ENCODE peak calls at places on chromosomes 11 and 22, in nine cellular contexts. One of them, this sample, is unnamed.

GRCh38 chr11:20374746-20375305 is 11.3 kb downstream of the HTATIP2 start:
- DNase-seq in IMR-90: peak
- DNase-seq in A549: no peak
- DNase-seq in left ventricle myocardium inferior: no peak
- DNase-seq in lung: no peak
- DNase-seq in RWPE1: no peak
- DNase-seq in endodermal cell: no peak
- DNase-seq in stomach: no peak
- DNase-seq in dorsolateral prefrontal cortex: no peak
- DNase-seq in this sample: no peak

GRCh38 chr11:111978028-111978771 is 41.1 kb downstream of the DIXDC1 start:
- DNase-seq in IMR-90: peak
- DNase-seq in A549: no peak
- DNase-seq in left ventricle myocardium inferior: peak
- DNase-seq in lung: no peak
- DNase-seq in RWPE1: peak
- DNase-seq in endodermal cell: peak
- DNase-seq in stomach: no peak
- DNase-seq in dorsolateral prefrontal cortex: peak
- DNase-seq in this sample: peak

GRCh38 chr11:133966924-133967598 is 10.3 kb upstream of the IGSF9B start:
- DNase-seq in IMR-90: no peak
- DNase-seq in A549: peak
- DNase-seq in left ventricle myocardium inferior: peak
- DNase-seq in lung: no peak
- DNase-seq in RWPE1: no peak
- DNase-seq in endodermal cell: peak
- DNase-seq in stomach: peak
- DNase-seq in dorsolateral prefrontal cortex: peak
- DNase-seq in this sample: peak

GRCh38 chr11:69297225-69297925 is 3.4 kb downstream of the MYEOV start:
- DNase-seq in IMR-90: peak
- DNase-seq in A549: peak
- DNase-seq in left ventricle myocardium inferior: peak
- DNase-seq in lung: peak
- DNase-seq in RWPE1: peak
- DNase-seq in endodermal cell: no peak
- DNase-seq in stomach: peak
- DNase-seq in dorsolateral prefrontal cortex: peak
- DNase-seq in this sample: no peak

GRCh38 chr11:117071344-117071787 is 26.9 kb downstream of the SIK3 start:
- DNase-seq in IMR-90: no peak
- DNase-seq in A549: peak
- DNase-seq in left ventricle myocardium inferior: no peak
- DNase-seq in lung: no peak
- DNase-seq in RWPE1: no peak
- DNase-seq in endodermal cell: no peak
- DNase-seq in stomach: peak
- DNase-seq in dorsolateral prefrontal cortex: peak
- DNase-seq in this sample: no peak

GRCh38 chr11:57214494-57214893 is 22.6 kb downstream of the APLNR start:
- DNase-seq in IMR-90: peak
- DNase-seq in A549: peak
- DNase-seq in left ventricle myocardium inferior: no peak
- DNase-seq in lung: no peak
- DNase-seq in RWPE1: peak
- DNase-seq in endodermal cell: no peak
- DNase-seq in stomach: no peak
- DNase-seq in dorsolateral prefrontal cortex: no peak
- DNase-seq in this sample: no peak

GRCh38 chr11:68314203-68314885 is 2.0 kb downstream of the LRP5 start:
- DNase-seq in IMR-90: no peak
- DNase-seq in A549: peak
- DNase-seq in left ventricle myocardium inferior: no peak
- DNase-seq in lung: no peak
- DNase-seq in RWPE1: no peak
- DNase-seq in endodermal cell: peak
- DNase-seq in stomach: no peak
- DNase-seq in dorsolateral prefrontal cortex: no peak
- DNase-seq in this sample: no peak

GRCh38 chr11:109208116-109208515 is 213.9 kb upstream of the C11orf87 start:
- DNase-seq in IMR-90: no peak
- DNase-seq in A549: no peak
- DNase-seq in left ventricle myocardium inferior: no peak
- DNase-seq in lung: no peak
- DNase-seq in RWPE1: no peak
- DNase-seq in endodermal cell: no peak
- DNase-seq in stomach: no peak
- DNase-seq in dorsolateral prefrontal cortex: no peak
- DNase-seq in this sample: no peak

GRCh38 chr11:95337175-95337957 is 106.4 kb upstream of the SESN3 start:
- DNase-seq in IMR-90: peak
- DNase-seq in A549: no peak
- DNase-seq in left ventricle myocardium inferior: peak
- DNase-seq in lung: peak
- DNase-seq in RWPE1: peak
- DNase-seq in endodermal cell: peak
- DNase-seq in stomach: peak
- DNase-seq in dorsolateral prefrontal cortex: peak
- DNase-seq in this sample: peak

GRCh38 chr11:120663142-120663541 is 151.6 kb downstream of the GRIK4 start:
- DNase-seq in IMR-90: no peak
- DNase-seq in A549: no peak
- DNase-seq in left ventricle myocardium inferior: no peak
- DNase-seq in lung: no peak
- DNase-seq in RWPE1: no peak
- DNase-seq in endodermal cell: no peak
- DNase-seq in stomach: no peak
- DNase-seq in dorsolateral prefrontal cortex: no peak
- DNase-seq in this sample: no peak

GRCh38 chr11:120662071-120662611 is 150.6 kb downstream of the GRIK4 start:
- DNase-seq in IMR-90: no peak
- DNase-seq in A549: no peak
- DNase-seq in left ventricle myocardium inferior: no peak
- DNase-seq in lung: no peak
- DNase-seq in RWPE1: no peak
- DNase-seq in endodermal cell: peak
- DNase-seq in stomach: no peak
- DNase-seq in dorsolateral prefrontal cortex: no peak
- DNase-seq in this sample: no peak

GRCh38 chr11:120667934-120668333 is 156.4 kb downstream of the GRIK4 start:
- DNase-seq in IMR-90: no peak
- DNase-seq in A549: no peak
- DNase-seq in left ventricle myocardium inferior: no peak
- DNase-seq in lung: no peak
- DNase-seq in RWPE1: no peak
- DNase-seq in endodermal cell: no peak
- DNase-seq in stomach: no peak
- DNase-seq in dorsolateral prefrontal cortex: no peak
- DNase-seq in this sample: no peak

GRCh38 chr11:120667281-120667680 is 155.7 kb downstream of the GRIK4 start:
- DNase-seq in IMR-90: no peak
- DNase-seq in A549: no peak
- DNase-seq in left ventricle myocardium inferior: peak
- DNase-seq in lung: no peak
- DNase-seq in RWPE1: no peak
- DNase-seq in endodermal cell: no peak
- DNase-seq in stomach: no peak
- DNase-seq in dorsolateral prefrontal cortex: peak
- DNase-seq in this sample: no peak

GRCh38 chr11:120666121-120666639 is 154.6 kb downstream of the GRIK4 start:
- DNase-seq in IMR-90: no peak
- DNase-seq in A549: no peak
- DNase-seq in left ventricle myocardium inferior: no peak
- DNase-seq in lung: no peak
- DNase-seq in RWPE1: no peak
- DNase-seq in endodermal cell: peak
- DNase-seq in stomach: no peak
- DNase-seq in dorsolateral prefrontal cortex: no peak
- DNase-seq in this sample: no peak
- TF ChIP-seq CTCF in IMR-90: no peak
- TF ChIP-seq CTCF in A549: no peak
- TF ChIP-seq CTCF in left ventricle myocardium inferior: no peak
- TF ChIP-seq CTCF in lung: no peak
- TF ChIP-seq CTCF in RWPE1: no peak
- TF ChIP-seq CTCF in endodermal cell: peak
- TF ChIP-seq CTCF in stomach: no peak
- TF ChIP-seq CTCF in dorsolateral prefrontal cortex: no peak
- TF ChIP-seq CTCF in this sample: no peak

GRCh38 chr11:9783986-9784385 is 120.1 kb downstream of the SWAP70 start:
- DNase-seq in IMR-90: peak
- DNase-seq in A549: no peak
- DNase-seq in left ventricle myocardium inferior: no peak
- DNase-seq in lung: no peak
- DNase-seq in RWPE1: no peak
- DNase-seq in endodermal cell: no peak
- DNase-seq in stomach: no peak
- DNase-seq in dorsolateral prefrontal cortex: no peak
- DNase-seq in this sample: no peak

GRCh38 chr11:9789919-9790318 is 126.0 kb downstream of the SWAP70 start:
- DNase-seq in IMR-90: no peak
- DNase-seq in A549: no peak
- DNase-seq in left ventricle myocardium inferior: no peak
- DNase-seq in lung: no peak
- DNase-seq in RWPE1: no peak
- DNase-seq in endodermal cell: no peak
- DNase-seq in stomach: no peak
- DNase-seq in dorsolateral prefrontal cortex: no peak
- DNase-seq in this sample: no peak

GRCh38 chr11:9784602-9785315 is 120.9 kb downstream of the SWAP70 start:
- DNase-seq in IMR-90: no peak
- DNase-seq in A549: no peak
- DNase-seq in left ventricle myocardium inferior: no peak
- DNase-seq in lung: no peak
- DNase-seq in RWPE1: no peak
- DNase-seq in endodermal cell: no peak
- DNase-seq in stomach: no peak
- DNase-seq in dorsolateral prefrontal cortex: no peak
- DNase-seq in this sample: no peak

GRCh38 chr11:9787981-9788521 is 124.2 kb downstream of the SWAP70 start:
- DNase-seq in IMR-90: peak
- DNase-seq in A549: no peak
- DNase-seq in left ventricle myocardium inferior: peak
- DNase-seq in lung: no peak
- DNase-seq in RWPE1: no peak
- DNase-seq in endodermal cell: no peak
- DNase-seq in stomach: no peak
- DNase-seq in dorsolateral prefrontal cortex: peak
- DNase-seq in this sample: no peak

GRCh38 chr11:9787260-9787659 is 123.4 kb downstream of the SWAP70 start:
- DNase-seq in IMR-90: no peak
- DNase-seq in A549: no peak
- DNase-seq in left ventricle myocardium inferior: no peak
- DNase-seq in lung: no peak
- DNase-seq in RWPE1: no peak
- DNase-seq in endodermal cell: no peak
- DNase-seq in stomach: no peak
- DNase-seq in dorsolateral prefrontal cortex: no peak
- DNase-seq in this sample: no peak
- TF ChIP-seq CTCF in IMR-90: no peak
- TF ChIP-seq CTCF in A549: no peak
- TF ChIP-seq CTCF in left ventricle myocardium inferior: no peak
- TF ChIP-seq CTCF in lung: no peak
- TF ChIP-seq CTCF in RWPE1: no peak
- TF ChIP-seq CTCF in endodermal cell: no peak
- TF ChIP-seq CTCF in stomach: no peak
- TF ChIP-seq CTCF in dorsolateral prefrontal cortex: no peak
- TF ChIP-seq CTCF in this sample: no peak

GRCh38 chr22:30643055-30643875 is 7.7 kb downstream of the SLC35E4 start:
- DNase-seq in IMR-90: no peak
- DNase-seq in A549: no peak
- DNase-seq in left ventricle myocardium inferior: peak
- DNase-seq in lung: no peak
- DNase-seq in RWPE1: no peak
- DNase-seq in endodermal cell: no peak
- DNase-seq in stomach: no peak
- DNase-seq in dorsolateral prefrontal cortex: no peak
- DNase-seq in this sample: no peak
- TF ChIP-seq CTCF in IMR-90: no peak
- TF ChIP-seq CTCF in A549: no peak
- TF ChIP-seq CTCF in left ventricle myocardium inferior: no peak
- TF ChIP-seq CTCF in lung: no peak
- TF ChIP-seq CTCF in RWPE1: no peak
- TF ChIP-seq CTCF in endodermal cell: no peak
- TF ChIP-seq CTCF in stomach: no peak
- TF ChIP-seq CTCF in dorsolateral prefrontal cortex: no peak
- TF ChIP-seq CTCF in this sample: no peak

GRCh38 chr11:102830328-102830727 is 13.1 kb downstream of the MMP3 start:
- DNase-seq in IMR-90: peak
- DNase-seq in A549: no peak
- DNase-seq in left ventricle myocardium inferior: no peak
- DNase-seq in lung: no peak
- DNase-seq in RWPE1: no peak
- DNase-seq in endodermal cell: no peak
- DNase-seq in stomach: no peak
- DNase-seq in dorsolateral prefrontal cortex: no peak
- DNase-seq in this sample: no peak

GRCh38 chr11:102829671-102830070 is 13.7 kb downstream of the MMP3 start:
- DNase-seq in IMR-90: no peak
- DNase-seq in A549: no peak
- DNase-seq in left ventricle myocardium inferior: no peak
- DNase-seq in lung: no peak
- DNase-seq in RWPE1: no peak
- DNase-seq in endodermal cell: no peak
- DNase-seq in stomach: no peak
- DNase-seq in dorsolateral prefrontal cortex: no peak
- DNase-seq in this sample: no peak

GRCh38 chr11:102831709-102832492 is 11.5 kb downstream of the MMP3 start:
- DNase-seq in IMR-90: no peak
- DNase-seq in A549: no peak
- DNase-seq in left ventricle myocardium inferior: no peak
- DNase-seq in lung: no peak
- DNase-seq in RWPE1: no peak
- DNase-seq in endodermal cell: no peak
- DNase-seq in stomach: no peak
- DNase-seq in dorsolateral prefrontal cortex: no peak
- DNase-seq in this sample: no peak

GRCh38 chr11:102832612-102833011 is 10.8 kb downstream of the MMP3 start:
- DNase-seq in IMR-90: no peak
- DNase-seq in A549: no peak
- DNase-seq in left ventricle myocardium inferior: no peak
- DNase-seq in lung: no peak
- DNase-seq in RWPE1: no peak
- DNase-seq in endodermal cell: no peak
- DNase-seq in stomach: no peak
- DNase-seq in dorsolateral prefrontal cortex: no peak
- DNase-seq in this sample: no peak

GRCh38 chr11:102831128-102831708 is 12.2 kb downstream of the MMP3 start:
- DNase-seq in IMR-90: peak
- DNase-seq in A549: peak
- DNase-seq in left ventricle myocardium inferior: no peak
- DNase-seq in lung: no peak
- DNase-seq in RWPE1: no peak
- DNase-seq in endodermal cell: peak
- DNase-seq in stomach: no peak
- DNase-seq in dorsolateral prefrontal cortex: no peak
- DNase-seq in this sample: peak
- TF ChIP-seq CTCF in IMR-90: peak
- TF ChIP-seq CTCF in A549: no peak
- TF ChIP-seq CTCF in left ventricle myocardium inferior: peak
- TF ChIP-seq CTCF in lung: no peak
- TF ChIP-seq CTCF in RWPE1: peak
- TF ChIP-seq CTCF in endodermal cell: peak
- TF ChIP-seq CTCF in stomach: no peak
- TF ChIP-seq CTCF in dorsolateral prefrontal cortex: peak
- TF ChIP-seq CTCF in this sample: no peak

GRCh38 chr11:64314805-64315561 is 2.4 kb downstream of the TRMT112 start:
- DNase-seq in IMR-90: no peak
- DNase-seq in A549: no peak
- DNase-seq in left ventricle myocardium inferior: no peak
- DNase-seq in lung: no peak
- DNase-seq in RWPE1: no peak
- DNase-seq in endodermal cell: peak
- DNase-seq in stomach: no peak
- DNase-seq in dorsolateral prefrontal cortex: no peak
- DNase-seq in this sample: no peak
- TF ChIP-seq CTCF in IMR-90: no peak
- TF ChIP-seq CTCF in A549: no peak
- TF ChIP-seq CTCF in left ventricle myocardium inferior: no peak
- TF ChIP-seq CTCF in lung: no peak
- TF ChIP-seq CTCF in RWPE1: no peak
- TF ChIP-seq CTCF in endodermal cell: peak
- TF ChIP-seq CTCF in stomach: no peak
- TF ChIP-seq CTCF in dorsolateral prefrontal cortex: no peak
- TF ChIP-seq CTCF in this sample: no peak